ENCODE peak calls at places on chromosomes 16 and 17, in eight cellular contexts. P is aorta, Z is MM.1S, B is non-pigmented ciliary epithelial cell, N is head of caudate nucleus, A is hippocampal formation, Y is KBM-7, S is midbrain. O is an unnamed sample.

GRCh38 chr17:58986005-58986404 is 120.7 kb downstream of the TRIM37 start:
- DNase-seq in S (no peak), A (no peak), P (no peak), Y (no peak), N (no peak), B (no peak), Z (no peak), O (no peak)

GRCh38 chr16:47834485-47835024 is 321.2 kb downstream of the ABCC12 start:
- DNase-seq in N (no peak), A (no peak), Y (no peak), B (no peak), P (no peak), S (no peak), Z (no peak), O (no peak)

GRCh38 chr17:9512323-9513168 is 63.1 kb downstream of the STX8 start:
- DNase-seq in A (no peak), P (no peak), S (no peak), Y (no peak), Z (no peak), N (no peak), B (peak), O (no peak)

GRCh38 chr17:45888392-45888791 is 6.0 kb upstream of the MAPT start:
- DNase-seq in Z (no peak), B (no peak), N (no peak), S (no peak), A (no peak), P (no peak), Y (no peak), O (no peak)

GRCh38 chr17:50043290-50044148 is 12.4 kb upstream of the ITGA3 start:
- DNase-seq in P (peak), B (no peak), N (no peak), Z (no peak), A (no peak), Y (no peak), S (no peak), O (no peak)

GRCh38 chr16:68298907-68299515 is 11.7 kb downstream of the SLC7A6OS start:
- DNase-seq in A (no peak), Y (no peak), S (peak), P (peak), B (peak), N (peak), Z (no peak), O (no peak)

GRCh38 chr17:59375858-59376257 is 44.4 kb downstream of the YPEL2 start:
- DNase-seq in A (no peak), B (no peak), P (no peak), N (no peak), Z (peak), S (no peak), Y (no peak), O (no peak)

GRCh38 chr17:82961366-82962162 is 117.8 kb upstream of the METRNL start:
- DNase-seq in S (no peak), A (no peak), P (no peak), B (no peak), N (peak), Y (no peak), Z (no peak), O (no peak)

GRCh38 chr17:31319253-31319661 is 2.2 kb downstream of the EVI2A start:
- DNase-seq in Z (peak), B (no peak), N (no peak), P (no peak), A (peak), Y (peak), S (no peak), O (no peak)

GRCh38 chr17:81031571-81032550 is 3.1 kb upstream of the BAIAP2 start:
- DNase-seq in Z (no peak), B (no peak), P (peak), Y (no peak), S (no peak), A (no peak), N (no peak), O (no peak)

GRCh38 chr17:13346996-13347762 is 254.6 kb downstream of the HS3ST3A1 start:
- DNase-seq in Z (no peak), B (peak), S (no peak), N (peak), A (no peak), P (no peak), Y (peak), O (peak)

GRCh38 chr17:17315142-17315821 is 12.1 kb downstream of the NT5M start:
- DNase-seq in P (no peak), N (no peak), Y (no peak), A (no peak), S (no peak), B (no peak), Z (no peak), O (no peak)

GRCh38 chr16:67397812-67398545 is 4.7 kb upstream of the TPPP3 start:
- DNase-seq in Z (no peak), S (no peak), B (no peak), Y (no peak), A (no peak), N (no peak), P (no peak), O (no peak)

GRCh38 chr16:53435066-53435688 is 906 bp downstream of the RBL2 start:
- DNase-seq in S (peak), P (peak), Y (peak), B (peak), A (peak), N (peak), Z (peak), O (peak)

GRCh38 chr16:31427441-31428276 is 501 bp downstream of the COX6A2 start:
- DNase-seq in S (peak), Z (no peak), B (no peak), A (no peak), N (peak), Y (no peak), P (peak), O (no peak)

GRCh38 chr17:49553676-49554335 is 21.9 kb upstream of the NXPH3 start:
- DNase-seq in Y (no peak), Z (no peak), P (no peak), B (no peak), A (no peak), N (no peak), S (no peak), O (no peak)

GRCh38 chr17:6286239-6286638 is 148.7 kb downstream of the AIPL1 start:
- DNase-seq in A (no peak), P (no peak), S (no peak), B (no peak), Y (peak), Z (no peak), N (no peak), O (no peak)

GRCh38 chr17:1562178-1562643 is 381 bp downstream of the PITPNA start:
- DNase-seq in S (no peak), P (peak), Y (no peak), A (no peak), N (no peak), B (no peak), Z (no peak), O (no peak)

GRCh38 chr17:846901-847777 is 65.0 kb downstream of the MRM3 start:
- DNase-seq in Y (no peak), N (no peak), P (no peak), S (no peak), A (no peak), B (no peak), Z (no peak), O (no peak)

GRCh38 chr17:29620271-29620670 is 2.4 kb downstream of the CORO6 start:
- DNase-seq in B (no peak), S (no peak), N (no peak), P (no peak), Y (no peak), A (no peak), Z (no peak), O (no peak)

GRCh38 chr17:34257299-34257985 is 2.4 kb downstream of the CCL2 start:
- DNase-seq in A (no peak), P (no peak), S (no peak), B (no peak), N (no peak), Y (no peak), Z (no peak), O (no peak)

GRCh38 chr16:85460252-85460982 is 152.7 kb upstream of the GSE1 start:
- DNase-seq in B (no peak), N (no peak), Y (peak), A (no peak), P (no peak), S (no peak), Z (no peak), O (no peak)

O was measured in skeletal muscle cell.